ENCODE peak calls at places on chromosomes 3 and 15, in six cellular contexts. B is fibroblast of lung; C is hepatocyte; H is HFF-Myc; E is epithelial cell of esophagus; K is CD8-positive, alpha-beta T cell. S is an unnamed sample.

GRCh38 chr15:52005748-52006701 is 13.0 kb upstream of the MAPK6 start:
- DNase-seq in B (peak), C (no peak), H (no peak), E (peak), K (no peak), S (no peak)

GRCh38 chr3:18159681-18160080 is 265.5 kb downstream of the SATB1 start:
- DNase-seq in B (no peak), C (no peak), H (no peak), E (no peak), K (no peak), S (no peak)

GRCh38 chr15:41620536-41621199 is 39.5 kb upstream of the MGA start:
- DNase-seq in B (no peak), C (no peak), H (no peak), E (no peak), K (no peak), S (no peak)

GRCh38 chr15:38707802-38708671 is 143.4 kb upstream of the RASGRP1 start:
- DNase-seq in B (peak), C (peak), H (no peak), E (peak), K (no peak), S (peak)

GRCh38 chr3:34837848-34838741 is 801.2 kb upstream of the ARPP21 start:
- DNase-seq in B (peak), C (peak), H (no peak), E (peak), K (no peak), S (no peak)

GRCh38 chr3:81761904-81762565 is 590 bp upstream of the GBE1 start:
- DNase-seq in B (peak), C (no peak), H (no peak), E (no peak), K (no peak), S (peak)

GRCh38 chr15:38535451-38536200 is 29.0 kb downstream of the RASGRP1 start:
- DNase-seq in B (peak), C (no peak), H (no peak), E (no peak), K (no peak), S (no peak)

GRCh38 chr3:148873928-148874326 is 8.8 kb downstream of the CPA3 start:
- DNase-seq in B (peak), C (no peak), H (no peak), E (no peak), K (no peak), S (no peak)

GRCh38 chr15:99253381-99254090 is 2.3 kb downstream of the LRRC28 start:
- DNase-seq in B (peak), C (no peak), H (peak), E (no peak), K (no peak), S (no peak)

GRCh38 chr3:71104090-71104489 is 479.4 kb downstream of the FOXP1 start:
- DNase-seq in B (peak), C (no peak), H (peak), E (peak), K (no peak), S (no peak)

GRCh38 chr3:22288756-22289155 is 537.7 kb upstream of the ZNF385D start:
- DNase-seq in B (no peak), C (no peak), H (no peak), E (no peak), K (no peak), S (no peak)

GRCh38 chr15:60538129-60538528 is 59.2 kb upstream of the ICE2 start:
- DNase-seq in B (no peak), C (no peak), H (no peak), E (no peak), K (no peak), S (no peak)

GRCh38 chr15:34436126-34436955 is 1.3 kb downstream of the GOLGA8A start:
- DNase-seq in B (peak), C (no peak), H (no peak), E (no peak), K (no peak), S (peak)

GRCh38 chr15:34435658-34436057 is 1.9 kb downstream of the GOLGA8A start:
- DNase-seq in B (no peak), C (no peak), H (no peak), E (no peak), K (no peak), S (no peak)

GRCh38 chr15:34437687-34438086 is at the start of gene GOLGA8A:
- DNase-seq in B (peak), C (peak), H (peak), E (peak), K (peak), S (no peak)

GRCh38 chr15:34434627-34435305 is 2.8 kb downstream of the GOLGA8A start:
- DNase-seq in B (no peak), C (no peak), H (no peak), E (no peak), K (no peak), S (no peak)

DNA sequence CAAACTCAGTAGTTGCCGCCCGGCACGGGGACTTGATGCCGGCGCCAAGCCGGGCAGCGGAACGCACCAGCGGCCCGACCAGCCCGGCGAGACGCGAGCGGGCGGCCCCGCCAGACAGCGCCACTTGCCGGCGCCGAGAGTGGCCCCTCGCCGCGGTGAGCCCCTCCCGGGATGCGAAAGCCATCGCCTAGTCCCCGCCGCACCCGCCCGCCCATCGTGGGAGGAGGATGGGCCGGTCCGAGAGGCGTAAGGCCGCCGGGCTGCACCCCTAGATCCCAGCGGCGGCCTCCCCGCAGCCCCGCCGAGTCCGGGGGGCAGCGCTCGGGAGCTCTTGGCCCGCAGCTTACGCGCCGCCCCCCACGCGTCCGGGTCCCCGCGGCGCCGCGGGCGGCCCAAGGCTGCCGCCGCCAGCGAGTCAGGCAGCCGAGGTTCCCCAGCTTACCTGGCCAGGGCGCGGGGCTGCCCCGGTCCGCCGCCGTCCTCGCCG is 609 bp downstream of the GOLGA8A start:
- DNase-seq in B (peak), C (peak), H (no peak), E (peak), K (peak), S (no peak)
- H3K4me3 ChIP-seq in B (peak), C (peak), H (peak), E (peak), K (peak), S (peak)

GRCh38 chr3:168266335-168266734 is 170.6 kb upstream of the GOLIM4 start:
- DNase-seq in B (no peak), C (no peak), H (no peak), E (no peak), K (no peak), S (no peak)

DNA sequence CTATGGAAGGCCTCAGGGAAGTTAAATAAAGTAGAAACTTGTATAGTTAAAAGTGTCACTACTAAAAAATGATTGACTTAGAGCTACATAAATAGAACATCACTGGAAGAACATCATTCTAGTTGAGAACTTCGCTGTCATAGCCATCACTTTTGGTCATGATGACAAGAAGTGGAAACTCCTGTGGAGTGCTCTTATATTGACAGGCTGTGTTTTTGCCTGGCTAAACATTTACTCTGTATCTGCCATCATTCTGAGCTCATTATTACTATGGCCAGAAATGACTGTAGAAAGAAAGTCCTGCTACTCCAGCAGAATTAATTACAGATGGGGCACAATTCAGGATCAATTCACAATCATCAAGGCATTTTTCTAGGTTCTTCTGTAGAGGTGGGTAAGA is 165.1 kb upstream of the GOLIM4 start:
- DNase-seq in B (no peak), C (no peak), H (no peak), E (no peak), K (no peak), S (no peak)
- H3K4me3 ChIP-seq in B (no peak), C (no peak), H (no peak), E (no peak), K (no peak), S (no peak)

DNA sequence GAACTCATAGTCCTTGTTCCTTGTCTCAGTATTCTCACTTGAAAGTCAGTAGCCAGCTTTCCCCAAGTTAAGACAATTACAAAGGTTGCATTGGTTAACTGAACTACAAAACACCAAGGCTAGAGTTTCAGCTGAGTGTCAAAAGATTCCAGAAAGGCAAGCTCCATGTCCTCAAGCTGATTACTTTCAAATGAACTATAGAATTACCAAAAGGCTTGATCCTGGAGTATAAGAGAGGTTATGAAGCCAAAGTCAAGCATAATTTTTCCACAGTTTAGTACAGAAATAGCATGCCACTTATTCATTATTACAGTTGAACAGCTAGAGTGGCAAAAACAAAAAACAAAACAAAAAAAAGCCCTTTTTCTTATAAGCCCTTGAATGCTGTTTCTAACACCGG is 51.9 kb downstream of the ZBTB20 start:
- DNase-seq in B (no peak), C (no peak), H (no peak), E (no peak), K (no peak), S (no peak)
- H3K4me3 ChIP-seq in B (no peak), C (no peak), H (no peak), E (no peak), K (no peak), S (no peak)

GRCh38 chr15:78508272-78508671 is 895 bp downstream of the HYKK start:
- DNase-seq in B (no peak), C (peak), H (no peak), E (no peak), K (no peak), S (no peak)
- H3K4me3 ChIP-seq in B (peak), C (peak), H (peak), E (peak), K (peak), S (peak)

GRCh38 chr15:36595625-36596024 is 16.2 kb downstream of the CDIN1 start:
- DNase-seq in B (peak), C (no peak), H (no peak), E (no peak), K (no peak), S (no peak)
- H3K4me3 ChIP-seq in B (no peak), C (no peak), H (no peak), E (no peak), K (no peak), S (no peak)

DNA sequence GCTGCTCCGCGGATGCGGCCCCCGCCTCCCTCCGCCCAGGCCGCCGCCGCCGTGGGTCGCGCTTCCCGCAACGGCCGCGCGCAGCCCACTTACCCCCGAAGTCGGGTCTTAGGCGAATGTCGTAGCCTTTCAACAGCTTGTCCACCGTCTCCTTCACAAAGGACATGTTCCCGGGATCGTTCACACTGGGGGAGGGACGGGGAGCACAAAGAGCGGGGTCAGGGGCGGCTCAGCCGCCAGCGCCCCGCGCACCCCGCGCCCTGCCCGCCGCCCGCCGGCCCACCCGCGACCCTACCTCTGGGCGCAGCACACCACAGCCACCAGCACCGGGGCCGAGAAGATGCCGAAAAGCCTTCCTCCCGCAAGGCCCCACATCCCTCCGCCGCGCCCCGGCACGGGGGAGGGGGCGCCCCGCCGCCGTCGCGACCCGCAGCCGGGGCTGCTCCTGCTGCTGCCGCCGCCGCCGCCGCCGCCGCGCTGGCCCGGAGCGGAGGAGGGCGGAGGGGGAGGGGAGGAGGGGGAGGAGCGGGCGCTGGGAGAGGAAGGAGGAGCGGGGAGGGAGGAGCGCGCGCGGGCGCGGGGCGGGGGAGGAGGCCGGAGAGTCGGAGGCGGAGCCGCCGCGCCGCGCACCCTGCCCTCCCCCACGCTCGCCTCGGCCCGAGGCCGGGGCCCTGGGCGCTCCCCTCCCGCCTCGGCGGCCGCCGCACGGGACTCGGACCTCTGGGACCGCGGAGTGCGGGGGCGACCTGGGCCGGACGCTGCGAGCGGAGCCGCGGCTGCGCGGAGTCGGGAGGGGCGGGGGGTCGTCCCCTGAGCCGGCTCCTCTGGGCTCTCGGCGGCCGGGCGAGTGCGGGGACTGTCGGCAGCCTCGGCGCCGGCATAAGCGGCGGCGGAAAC is at the start of gene GABRB3:
- DNase-seq in B (peak), C (peak), H (no peak), E (peak), K (no peak), S (peak)
- H3K4me3 ChIP-seq in B (no peak), C (peak), H (no peak), E (no peak), K (no peak), S (peak)

DNA sequence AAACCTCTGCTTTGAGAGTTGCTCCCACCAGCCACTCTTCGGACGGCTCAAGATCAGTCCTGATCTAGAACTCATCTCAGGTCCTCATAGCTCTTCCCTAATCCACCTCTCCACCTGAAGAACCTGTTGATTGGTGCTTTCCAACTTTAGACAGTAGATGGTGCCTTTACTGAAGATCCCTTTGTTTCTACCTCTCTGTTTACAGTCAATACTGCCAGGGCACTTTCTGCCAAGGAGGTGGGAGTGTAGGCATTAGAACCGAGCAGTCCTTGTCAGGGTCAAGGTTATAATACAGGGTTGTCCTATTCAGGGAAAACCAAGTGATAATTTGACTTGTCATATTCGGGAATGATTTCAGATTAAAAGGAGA is 1.2 kb downstream of the CGNL1 start:
- DNase-seq in B (no peak), C (no peak), H (no peak), E (peak), K (no peak), S (no peak)
- H3K4me3 ChIP-seq in B (no peak), C (no peak), H (no peak), E (no peak), K (no peak), S (no peak)

DNA sequence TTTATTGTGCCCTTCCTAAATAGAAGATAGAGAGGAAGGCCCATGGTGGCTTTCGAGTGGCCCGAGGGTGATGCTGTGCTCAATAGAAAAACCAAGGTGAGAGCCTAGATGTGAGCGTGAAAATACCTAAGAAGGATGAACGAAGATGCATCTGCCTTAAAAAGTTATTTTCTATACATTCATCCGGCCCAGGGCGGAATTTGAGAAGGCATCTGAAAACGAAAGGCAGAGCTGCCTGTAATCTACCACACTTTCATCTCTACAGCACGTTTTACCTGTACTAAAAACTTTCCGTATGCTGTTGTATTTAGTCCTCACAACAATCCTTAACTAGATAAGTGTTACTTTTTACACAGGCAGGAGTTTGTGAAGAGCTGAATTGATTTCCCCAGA is 1.4 kb downstream of the DUT start:
- DNase-seq in B (no peak), C (no peak), H (no peak), E (no peak), K (no peak), S (no peak)
- H3K4me3 ChIP-seq in B (peak), C (peak), H (peak), E (peak), K (peak), S (peak)

GRCh38 chr15:68113751-68114150 is 59.6 kb downstream of the PIAS1 start:
- DNase-seq in B (no peak), C (no peak), H (no peak), E (no peak), K (no peak), S (no peak)
- H3K4me3 ChIP-seq in B (peak), C (no peak), H (no peak), E (no peak), K (no peak), S (no peak)

DNA sequence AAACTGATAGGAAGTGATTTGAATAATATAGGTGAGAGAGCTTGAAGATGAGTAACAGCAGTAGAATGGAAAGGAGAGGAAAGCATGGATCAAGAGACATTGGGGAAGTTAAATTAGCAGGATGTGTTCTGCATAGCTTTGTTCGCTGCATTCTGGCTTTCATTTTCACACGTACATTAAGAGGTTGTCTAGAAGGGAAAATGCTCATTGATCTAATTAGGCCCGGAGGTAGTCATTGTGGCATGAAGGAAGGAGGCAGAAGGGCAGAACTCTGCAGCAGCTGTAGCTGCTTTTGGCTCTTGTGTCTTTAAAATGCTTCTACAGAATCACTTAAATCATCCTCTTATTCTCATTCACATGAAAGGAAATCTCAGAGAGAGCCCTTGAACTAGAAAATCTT is 40.3 kb downstream of the KCNAB1 start:
- DNase-seq in B (peak), C (no peak), H (no peak), E (no peak), K (no peak), S (no peak)
- H3K4me3 ChIP-seq in B (no peak), C (no peak), H (no peak), E (no peak), K (no peak), S (no peak)

S was measured in Jurkat, Clone E6-1.